ENCODE peak calls at places on chromosomes 5 and 9, in ten cellular contexts. P is activated CD4-positive, alpha-beta T cell treated with anti-CD3 and anti-CD28 coated beads, Interleukin-2, amount 10 ng/mL, durations not matched to agents 7 days and 5 days; N is CD8-positive, alpha-beta T cell; G is globus pallidus; W is GM23338; U is adipocyte; F is endodermal cell; X is ACHN; D is GM12891; K is suprapubic skin. J is an unnamed sample.

GRCh38 chr5:166720026-166720425 is 1571.4 kb upstream of the WWC1 start:
- DNase-seq in P (no peak), N (no peak), G (no peak), W (no peak), U (no peak), F (no peak), X (peak; percentile 69), D (no peak), K (no peak), J (no peak)

GRCh38 chr5:1227669-1228068 is 2.5 kb downstream of the SLC6A18 start:
- DNase-seq in P (no peak), N (no peak), G (no peak), W (no peak), U (no peak), F (no peak), X (no peak), D (no peak), K (no peak), J (peak; percentile 98)

GRCh38 chr9:33170464-33171156 is 3.5 kb upstream of the B4GALT1 start:
- DNase-seq in P (peak; percentile 45), N (no peak), G (peak; percentile 41), W (peak; percentile 63), U (no peak), F (peak; percentile 80), X (peak; percentile 49), D (no peak), K (peak; percentile 84), J (no peak)

GRCh38 chr5:110768138-110768845 is 29.5 kb downstream of the SLC25A46 start:
- DNase-seq in P (no peak), N (no peak), G (no peak), W (peak; percentile 13), U (peak; percentile 80), F (no peak), X (no peak), D (no peak), K (no peak), J (no peak)

GRCh38 chr5:77627869-77628674 is 10.4 kb downstream of the OTP start:
- DNase-seq in P (no peak), N (no peak), G (no peak), W (peak; percentile 78), U (no peak), F (peak; percentile 81), X (no peak), D (no peak), K (no peak), J (no peak)

GRCh38 chr5:122351416-122352157 is 39.5 kb downstream of the SNCAIP start:
- DNase-seq in P (no peak), N (no peak), G (no peak), W (no peak), U (peak; percentile 60), F (no peak), X (no peak), D (no peak), K (no peak), J (no peak)

GRCh38 chr5:122195784-122196394 is 66.5 kb downstream of the ZNF474 start:
- DNase-seq in P (no peak), N (no peak), G (peak; percentile 62), W (peak; percentile 82), U (peak; percentile 86), F (peak; percentile 73), X (peak; percentile 47), D (no peak), K (no peak), J (no peak)

GRCh38 chr5:129171194-129171944 is 76.8 kb downstream of the ISOC1 start:
- DNase-seq in P (no peak), N (no peak), G (no peak), W (peak; percentile 10), U (no peak), F (no peak), X (no peak), D (no peak), K (no peak), J (no peak)

GRCh38 chr9:77469515-77470197 is 178.5 kb downstream of the GNA14 start:
- DNase-seq in P (no peak), N (no peak), G (no peak), W (no peak), U (peak; percentile 59), F (no peak), X (no peak), D (no peak), K (no peak), J (no peak)